ENCODE peak calls at places on chromosomes 4 and X, in ten cellular contexts. V, J, B, Z, R, I, T, U, F and C are unnamed samples.
A peak's percentile ranks its signal among the peaks of the same experiment; 100 is the strongest.

GRCh38 chr4:182643801-182644311 is 273.3 kb downstream of the DCTD start:
- DNase-seq in F (no peak), R (peak; percentile 71), V (no peak), J (peak; percentile 56), T (peak; percentile 1), U (peak; percentile 70), I (no peak), B (no peak), Z (peak; percentile 90), C (no peak)

GRCh38 chr4:35772291-35772690 is 472.0 kb downstream of the ARAP2 start:
- DNase-seq in F (no peak), R (peak; percentile 32), J (peak; percentile 25), B (no peak), Z (no peak), V (no peak), U (no peak), T (peak; percentile 30), I (no peak), C (no peak)

GRCh38 chr4:41896648-41897047 is 38.6 kb upstream of the TMEM33 start:
- DNase-seq in J (no peak), V (no peak), T (no peak), B (no peak), R (no peak), Z (no peak), I (no peak), U (no peak), F (no peak), C (no peak)

GRCh38 chr4:119037709-119038463 is 97.7 kb upstream of the MYOZ2 start:
- DNase-seq in I (no peak), U (no peak), F (no peak), R (no peak), Z (peak; percentile 77), B (no peak), V (no peak), T (no peak), J (no peak), C (no peak)

GRCh38 chrX:13550346-13550745 is 19.1 kb upstream of the EGFL6 start:
- DNase-seq in T (no peak), I (no peak), F (no peak), J (no peak), V (no peak), R (no peak), Z (no peak), B (no peak), U (no peak), C (no peak)

GRCh38 chrX:38375888-38376287 is 23.5 kb downstream of the OTC start:
- DNase-seq in F (peak; percentile 22), T (no peak), I (no peak), J (peak; percentile 14), V (no peak), Z (no peak), U (peak; percentile 3), B (peak; percentile 22), R (peak; percentile 9), C (peak; percentile 13)

GRCh38 chr4:7295201-7295916 is 103.0 kb downstream of the SORCS2 start:
- DNase-seq in V (no peak), F (no peak), J (peak; percentile 32), Z (no peak), U (peak; percentile 40), T (no peak), B (no peak), R (no peak), I (peak; percentile 62), C (no peak)

GRCh38 chrX:24464498-24464835 is 619 bp upstream of the PDK3 start:
- DNase-seq in Z (no peak), I (no peak), F (no peak), T (no peak), J (no peak), B (no peak), R (no peak), U (no peak), V (no peak), C (peak; percentile 9)

GRCh38 chr4:112927544-112927943 is 121.9 kb upstream of the ANK2 start:
- DNase-seq in U (no peak), V (no peak), B (no peak), J (no peak), Z (peak; percentile 68), R (no peak), I (no peak), T (no peak), F (no peak), C (no peak)

GRCh38 chr4:37008199-37008598 is 236.3 kb upstream of the NWD2 start:
- DNase-seq in U (no peak), Z (no peak), T (no peak), F (no peak), I (no peak), B (no peak), R (peak; percentile 12), J (peak; percentile 53), V (no peak), C (peak; percentile 71)

GRCh38 chrX:49029876-49030275 is 13.3 kb downstream of the TFE3 start:
- DNase-seq in J (no peak), T (peak; percentile 79), B (peak; percentile 49), R (peak; percentile 59), Z (no peak), V (no peak), F (no peak), I (no peak), U (no peak), C (peak; percentile 55)

GRCh38 chr4:3783691-3784306 is 17.6 kb downstream of the ADRA2C start:
- DNase-seq in I (no peak), Z (no peak), R (peak; percentile 11), J (no peak), B (peak; percentile 56), V (no peak), U (peak; percentile 56), T (no peak), F (no peak), C (peak; percentile 74)

GRCh38 chr4:87188063-87188462 is 32.4 kb downstream of the KLHL8 start:
- DNase-seq in F (no peak), B (no peak), U (no peak), I (no peak), V (no peak), R (no peak), Z (peak; percentile 18), J (no peak), T (no peak), C (no peak)

GRCh38 chr4:113823291-113823659 is 61.7 kb upstream of the CAMK2D start:
- DNase-seq in F (peak; percentile 18), R (no peak), B (no peak), V (no peak), I (no peak), T (no peak), Z (peak; percentile 43), U (no peak), J (peak; percentile 20), C (no peak)

GRCh38 chrX:65575024-65575423 is 40.4 kb upstream of the LAS1L start:
- DNase-seq in T (no peak), J (peak; percentile 37), V (no peak), R (no peak), B (no peak), F (no peak), U (no peak), Z (no peak), I (no peak), C (no peak)

GRCh38 chr4:4614925-4615678 is 73.3 kb upstream of the STX18 start:
- DNase-seq in B (no peak), J (peak; percentile 28), F (no peak), V (no peak), U (peak; percentile 82), Z (peak; percentile 93), I (no peak), T (no peak), R (no peak), C (peak; percentile 42)

GRCh38 chr4:55251896-55252295 is 94.1 kb upstream of the SRD5A3 start:
- DNase-seq in J (no peak), I (no peak), F (no peak), R (no peak), U (no peak), B (no peak), T (no peak), V (no peak), Z (no peak), C (no peak)

GRCh38 chr4:168514249-168514852 is 17.5 kb downstream of the PALLD start:
- DNase-seq in I (peak; percentile 36), T (peak; percentile 31), B (peak; percentile 13), V (no peak), F (peak; percentile 19), Z (peak; percentile 39), R (peak; percentile 56), J (peak; percentile 41), U (peak; percentile 32), C (peak; percentile 67)

GRCh38 chr4:32625687-32626086 is 1905.5 kb downstream of the PCDH7 start:
- DNase-seq in B (no peak), R (no peak), J (no peak), U (no peak), T (no peak), Z (no peak), I (no peak), F (no peak), V (no peak), C (no peak)

GRCh38 chr4:67483868-67484602 is 61.3 kb downstream of the CENPC start:
- DNase-seq in F (no peak), U (no peak), T (no peak), R (peak; percentile 5), V (no peak), J (peak; percentile 50), Z (peak; percentile 25), I (no peak), B (no peak), C (no peak)

GRCh38 chr4:40515398-40516293 is 114.0 kb downstream of the RBM47 start:
- DNase-seq in F (peak; percentile 80), B (peak; percentile 75), I (no peak), T (no peak), U (peak; percentile 16), R (peak; percentile 90), V (no peak), J (peak; percentile 86), Z (peak; percentile 11), C (peak; percentile 86)

GRCh38 chr4:179415842-179416223 is 1973.6 kb upstream of the AGA start:
- DNase-seq in F (no peak), B (no peak), Z (no peak), T (no peak), J (no peak), I (no peak), R (peak; percentile 8), V (no peak), U (no peak), C (peak; percentile 51)

GRCh38 chr4:88006956-88007303 is 505 bp upstream of the PKD2 start:
- DNase-seq in F (no peak), I (no peak), U (no peak), T (no peak), V (no peak), B (no peak), R (no peak), J (no peak), Z (no peak), C (no peak)

GRCh38 chrX:136822337-136823095 is 41.8 kb upstream of the ARHGEF6 start:
- DNase-seq in B (no peak), Z (peak; percentile 15), T (no peak), V (no peak), U (no peak), I (no peak), F (no peak), R (no peak), J (no peak), C (no peak)

GRCh38 chr4:165560941-165561340 is 182.1 kb downstream of the CPE start:
- DNase-seq in F (no peak), I (no peak), V (no peak), Z (no peak), R (no peak), T (no peak), U (no peak), B (no peak), J (peak; percentile 19), C (no peak)

GRCh38 chrX:119682019-119682989 is 10.7 kb downstream of the SEPTIN6 start:
- DNase-seq in R (no peak), I (no peak), U (no peak), J (no peak), Z (no peak), T (no peak), F (no peak), V (no peak), B (no peak), C (no peak)

GRCh38 chrX:63250253-63250868 is 100.8 kb downstream of the SPIN4 start:
- DNase-seq in I (no peak), B (peak; percentile 75), U (no peak), F (peak; percentile 51), T (peak; percentile 10), J (peak; percentile 78), V (peak; percentile 22), Z (peak; percentile 89), R (peak; percentile 80), C (peak; percentile 77)

GRCh38 chr4:173736840-173737239 is 206.8 kb upstream of the HAND2 start:
- DNase-seq in J (no peak), Z (no peak), U (no peak), T (no peak), V (no peak), F (no peak), I (no peak), R (no peak), B (no peak), C (no peak)